ENCODE peak calls at places on chromosome 21, in four cellular contexts. H, D, O and E are unnamed samples.

GRCh38 chr21:39003982-39004775 is 179.1 kb downstream of the PSMG1 start:
- DNase-seq in D (no peak), O (no peak), H (peak; percentile 89), E (no peak)

GRCh38 chr21:44892536-44893277 is 19.2 kb upstream of the PTTG1IP start:
- DNase-seq in O (peak; percentile 78), H (peak; percentile 19), D (no peak), E (peak; percentile 60)

GRCh38 chr21:32624726-32625125 is 12.5 kb upstream of the CFAP298 start:
- DNase-seq in O (no peak), D (no peak), H (peak; percentile 6), E (no peak)

GRCh38 chr21:38688068-38688467 is 117.7 kb upstream of the ETS2 start:
- DNase-seq in O (no peak), D (no peak), H (no peak), E (no peak)

GRCh38 chr21:14751011-14751410 is 204.9 kb upstream of the SAMSN1 start:
- DNase-seq in D (no peak), H (no peak), O (no peak), E (no peak)

GRCh38 chr21:40512590-40512989 is 334.4 kb downstream of the DSCAM start:
- DNase-seq in H (no peak), O (no peak), D (no peak), E (peak; percentile 12)

GRCh38 chr21:36709030-36709867 is 10.3 kb downstream of the SIM2 start:
- DNase-seq in O (peak; percentile 26), H (no peak), D (no peak), E (no peak)

GRCh38 chr21:45299864-45300785 is 12.4 kb upstream of the POFUT2 start:
- DNase-seq in O (no peak), H (peak; percentile 81), D (no peak), E (no peak)

GRCh38 chr21:43810505-43811261 is 21.3 kb downstream of the RRP1 start:
- DNase-seq in H (peak; percentile 44), O (peak; percentile 94), D (peak; percentile 83), E (peak; percentile 84)
- TF ChIP-seq POLR2A in H (no peak), O (no peak), D (no peak), E (no peak)

GRCh38 chr21:31354122-31354521 is 10.1 kb upstream of the TIAM1 start:
- DNase-seq in D (no peak), H (no peak), O (no peak), E (no peak)

GRCh38 chr21:31349208-31349607 is 5.1 kb upstream of the TIAM1 start:
- DNase-seq in H (no peak), O (no peak), D (no peak), E (no peak)

GRCh38 chr21:31352841-31353240 is 8.8 kb upstream of the TIAM1 start:
- DNase-seq in D (no peak), O (no peak), H (no peak), E (no peak)

GRCh38 chr21:31351973-31352372 is 7.9 kb upstream of the TIAM1 start:
- DNase-seq in H (no peak), D (no peak), O (no peak), E (no peak)

GRCh38 chr21:31351438-31351837 is 7.4 kb upstream of the TIAM1 start:
- DNase-seq in D (no peak), H (peak; percentile 61), O (no peak), E (no peak)
- H3K4me1 ChIP-seq in D (no peaks in the 10 kb centered on the region), H (no peaks in the 10 kb centered on the region), O (no peaks in the 10 kb centered on the region), E (no peaks in the 10 kb centered on the region)

GRCh38 chr21:27818847-27819246 is 852.0 kb upstream of the ADAMTS5 start:
- DNase-seq in D (no peak), O (no peak), H (no peak), E (no peak)
- H3K9me3 ChIP-seq in D (no peaks in the 10 kb centered on the region), O (no peaks in the 10 kb centered on the region), H (no peaks in the 10 kb centered on the region), E (no peaks in the 10 kb centered on the region)

DNA sequence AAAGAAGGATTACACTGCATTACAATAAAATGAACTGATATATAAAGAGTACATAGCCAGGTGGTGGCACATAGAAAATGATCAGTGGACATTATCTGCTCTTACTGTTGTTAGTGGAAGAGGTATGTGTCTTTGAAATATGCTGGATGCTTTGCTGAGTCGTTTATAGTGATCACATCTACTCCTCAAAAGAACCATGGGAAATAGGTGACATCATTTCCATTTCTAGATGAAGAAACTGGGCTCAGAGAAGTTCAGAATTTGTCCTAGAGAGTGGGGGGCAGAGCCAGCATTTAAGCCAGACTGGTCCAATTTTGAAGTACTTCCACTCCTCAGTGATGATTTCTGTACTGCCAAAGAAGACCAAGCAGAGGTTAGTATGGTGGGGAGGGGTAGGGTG is 34.0 kb upstream of the BACH1 start:
- DNase-seq in D (no peak), O (no peak), H (peak; percentile 62), E (no peak)
- TF ChIP-seq POLR2A in D (no peak), O (no peak), H (no peak), E (no peak)

GRCh38 chr21:35222541-35222941 is 173.4 kb upstream of the RUNX1 start:
- DNase-seq in D (no peak), O (no peak), H (no peak), E (no peak)
- H3K4me1 ChIP-seq in D (peaks cover 10% of the 10 kb centered on the region), O (peaks cover 10% of the 10 kb centered on the region), H (peaks cover 15% of the 10 kb centered on the region), E (no peaks in the 10 kb centered on the region)

GRCh38 chr21:30426732-30427131 is 1.0 kb upstream of the KRTAP13-3 start:
- DNase-seq in D (no peak), H (no peak), O (no peak), E (no peak)

GRCh38 chr21:30434033-30434631 is 4.1 kb downstream of the KRTAP13-4 start:
- DNase-seq in H (no peak), O (peak; percentile 26), D (no peak), E (peak; percentile 39)

GRCh38 chr21:30425826-30426225 is at the start of gene KRTAP13-3:
- DNase-seq in O (no peak), H (no peak), D (no peak), E (no peak)

GRCh38 chr21:30430170-30430655 is at the start of gene KRTAP13-4:
- DNase-seq in D (no peak), O (no peak), H (no peak), E (no peak)
- H3K9me3 ChIP-seq in D (no peaks in the 10 kb centered on the region), O (no peaks in the 10 kb centered on the region), H (peaks cover 14% of the 10 kb centered on the region), E (no peaks in the 10 kb centered on the region)

DNA sequence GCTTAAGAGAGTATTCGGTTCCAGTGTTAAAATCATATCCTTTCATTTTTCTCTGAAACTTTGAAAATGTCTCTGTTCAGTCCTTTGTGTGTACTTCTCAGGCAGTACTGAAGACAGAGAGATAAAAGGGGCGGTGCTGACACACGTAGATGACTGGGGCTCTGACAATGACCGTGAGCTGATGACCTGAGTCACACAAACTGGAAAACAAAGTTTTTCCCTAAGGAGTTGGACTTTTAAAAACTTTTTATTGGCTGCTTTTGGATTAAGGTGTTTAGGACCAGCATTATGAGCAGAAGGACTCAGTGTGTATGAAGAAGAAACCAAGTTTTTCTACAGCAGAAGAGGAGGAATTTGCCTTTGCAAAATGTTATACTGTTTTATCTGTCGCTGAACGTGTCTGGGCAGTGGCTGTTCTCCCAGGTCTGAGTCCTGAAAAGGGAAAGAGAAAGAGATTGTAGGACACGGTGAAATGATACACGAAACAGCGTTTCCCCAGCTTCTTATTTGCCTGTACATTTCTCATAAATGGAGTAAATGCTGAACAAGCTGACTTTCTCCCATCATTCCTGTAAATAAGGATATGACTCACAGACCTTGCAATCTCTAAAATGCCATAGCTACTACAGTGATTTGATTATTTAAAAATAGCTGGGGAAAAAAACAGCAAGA is 51.5 kb downstream of the MAP3K7CL start:
- DNase-seq in D (no peak), O (no peak), H (peak; percentile 95), E (peak; percentile 25)
- TF ChIP-seq POLR2A in D (no peak), O (no peak), H (peak; percentile 89), E (peak; percentile 36)

GRCh38 chr21:17257784-17258183 is 255.1 kb upstream of the CXADR start:
- DNase-seq in O (no peak), D (no peak), H (no peak), E (no peak)
- H3K4me1 ChIP-seq in O (no peaks in the 10 kb centered on the region), D (no peaks in the 10 kb centered on the region), H (no peaks in the 10 kb centered on the region), E (no peaks in the 10 kb centered on the region)

GRCh38 chr21:24395320-24395933 is 1211.9 kb downstream of the MRPL39 start:
- DNase-seq in H (peak; percentile 1), D (no peak), O (no peak), E (no peak)
- H3K9me3 ChIP-seq in H (no peaks in the 10 kb centered on the region), D (no peaks in the 10 kb centered on the region), O (no peaks in the 10 kb centered on the region), E (no peaks in the 10 kb centered on the region)